ENCODE peak calls at places on chromosomes 11 and 22, in eight cellular contexts. K is ovary, F is fibroblast of gingiva, H is left cardiac atrium, Y is GM06990, U is GM23248, E is RWPE1, M is osteocyte. O is an unnamed sample.

GRCh38 chr11:117376517-117376916 is 48.9 kb downstream of the CEP164 start:
- DNase-seq in E (no peak), U (no peak), Y (no peak), K (no peak), M (no peak), H (no peak), F (no peak), O (no peak)

GRCh38 chr11:22779850-22780249 is 49.8 kb downstream of the SVIP start:
- DNase-seq in U (no peak), Y (no peak), E (no peak), M (no peak), H (no peak), F (no peak), K (no peak), O (no peak)

GRCh38 chr11:34343153-34343552 is 14.7 kb downstream of the ABTB2 start:
- DNase-seq in H (no peak), M (no peak), Y (no peak), F (peak), U (peak), E (peak), K (no peak), O (no peak)

GRCh38 chr11:36953986-36954385 is 355.9 kb upstream of the RAG2 start:
- DNase-seq in H (no peak), E (no peak), F (no peak), Y (no peak), U (peak), M (no peak), K (no peak), O (no peak)

GRCh38 chr22:50276143-50276542 is 6.0 kb upstream of the MAPK11 start:
- DNase-seq in F (peak), E (no peak), M (no peak), Y (peak), K (no peak), H (peak), U (peak), O (peak)

GRCh38 chr22:31046591-31047226 is 34.4 kb upstream of the SMTN start:
- DNase-seq in Y (no peak), E (no peak), F (peak), U (no peak), M (no peak), H (peak), K (peak), O (no peak)

GRCh38 chr11:129195682-129196081 is 3.6 kb upstream of the ARHGAP32 start:
- DNase-seq in M (no peak), E (no peak), K (no peak), Y (no peak), U (no peak), F (no peak), H (no peak), O (no peak)

GRCh38 chr22:32130464-32130863 is 28.6 kb downstream of the C22orf42 start:
- DNase-seq in M (peak), H (no peak), F (no peak), E (no peak), Y (no peak), K (no peak), U (peak), O (no peak)

O was measured in stimulated activated effector memory CD8-positive, alpha-beta T cell treated with anti-CD3 and anti-CD28 coated beads, Interleukin-12 subunit alpha, Interleukin-12 subunit beta, amount 100 ng/mL, for 72 hours.